ENCODE peak calls at places on chromosomes 4 and X, in eight cellular contexts. E is testis, P is ovary, X is keratinocyte, L is cardiac muscle cell, O is thyroid gland, B is left ventricle myocardium inferior, F is colonic mucosa. D is an unnamed sample.

GRCh38 chrX:24294619-24295018 is 19.2 kb downstream of the SUPT20HL2 start:
- DNase-seq in E (peak), F (no peak), P (peak), O (no peak), X (no peak), B (no peak), L (peak), D (peak)

GRCh38 chrX:132216806-132217202 is 2.4 kb downstream of the RAP2C start:
- DNase-seq in F (no peak), E (no peak), X (no peak), L (no peak), B (no peak), O (no peak), P (no peak), D (no peak)

GRCh38 chr4:107349266-107349665 is 313.2 kb upstream of the DKK2 start:
- DNase-seq in E (no peak), X (no peak), P (no peak), F (no peak), B (no peak), O (no peak), L (peak), D (no peak)

GRCh38 chrX:23854122-23854521 is 53.6 kb downstream of the APOO start:
- DNase-seq in P (no peak), E (no peak), X (no peak), F (no peak), O (no peak), L (no peak), B (no peak), D (no peak)

GRCh38 chrX:29024813-29025342 is 437.6 kb downstream of the IL1RAPL1 start:
- DNase-seq in P (no peak), O (no peak), F (no peak), E (no peak), X (peak), B (no peak), L (no peak), D (no peak)

GRCh38 chr4:7161721-7162214 is 30.6 kb upstream of the SORCS2 start:
- DNase-seq in F (peak), P (peak), L (no peak), X (no peak), O (peak), E (peak), B (no peak), D (peak)

GRCh38 chrX:150052226-150052625 is 113.9 kb upstream of the EOLA2 start:
- DNase-seq in O (no peak), P (no peak), E (no peak), B (no peak), X (no peak), F (no peak), L (no peak), D (no peak)

GRCh38 chr4:111128327-111128726 is 505.4 kb upstream of the PITX2 start:
- DNase-seq in O (no peak), X (no peak), P (no peak), L (no peak), F (no peak), B (no peak), E (no peak), D (no peak)

GRCh38 chr4:37601527-37601926 is 84.6 kb downstream of the RELL1 start:
- DNase-seq in B (no peak), E (peak), O (no peak), F (peak), P (no peak), X (no peak), L (no peak), D (no peak)

GRCh38 chr4:127120706-127121105 is 512.1 kb upstream of the INTU start:
- DNase-seq in E (no peak), B (no peak), O (no peak), L (no peak), X (no peak), F (no peak), P (no peak), D (no peak)

GRCh38 chrX:55450259-55450658 is 1.7 kb upstream of the MAGEH1 start:
- DNase-seq in F (no peak), O (peak), B (no peak), L (peak), E (peak), X (no peak), P (no peak), D (peak)

GRCh38 chrX:3006500-3006899 is at the start of gene ARSH:
- DNase-seq in O (no peak), F (no peak), E (no peak), X (no peak), L (no peak), P (no peak), B (no peak), D (no peak)

GRCh38 chrX:70289168-70289792 is 447 bp downstream of the PDZD11 start:
- DNase-seq in E (no peak), P (no peak), B (no peak), L (no peak), O (no peak), F (no peak), X (no peak), D (no peak)

GRCh38 chr4:175703956-175704600 is 108.0 kb downstream of the GPM6A start:
- DNase-seq in O (no peak), P (no peak), L (no peak), E (no peak), F (no peak), X (no peak), B (no peak), D (no peak)

GRCh38 chr4:71198958-71199357 is 139.9 kb upstream of the SLC4A4 start:
- DNase-seq in O (no peak), E (no peak), F (peak), B (no peak), X (no peak), P (no peak), L (no peak), D (no peak)

GRCh38 chr4:14772388-14772787 is 229.9 kb upstream of the CPEB2 start:
- DNase-seq in L (no peak), B (no peak), E (no peak), F (no peak), O (no peak), X (no peak), P (no peak), D (no peak)

GRCh38 chrX:141220342-141221008 is 21.8 kb downstream of the SPANXC start:
- DNase-seq in L (no peak), X (no peak), B (no peak), O (no peak), P (no peak), E (no peak), F (no peak), D (no peak)

GRCh38 chr4:139188648-139189416 is 11.8 kb upstream of the ELF2 start:
- DNase-seq in L (no peak), P (no peak), O (no peak), F (no peak), B (no peak), E (no peak), X (no peak), D (peak)

GRCh38 chr4:55355555-55355954 is 9.5 kb downstream of the SRD5A3 start:
- DNase-seq in E (no peak), B (no peak), L (no peak), O (no peak), P (no peak), X (peak), F (no peak), D (no peak)

GRCh38 chrX:101410461-101410860 is 2.4 kb downstream of the HNRNPH2 start:
- DNase-seq in O (no peak), F (no peak), L (no peak), P (no peak), E (no peak), B (no peak), X (no peak), D (no peak)

GRCh38 chr4:131644619-131645018 is 1504.5 kb upstream of the PCDH10 start:
- DNase-seq in O (no peak), E (peak), P (no peak), X (peak), L (peak), F (no peak), B (no peak), D (peak)

GRCh38 chrX:108348525-108348924 is 89.7 kb downstream of the COL4A6 start:
- DNase-seq in P (no peak), O (no peak), E (no peak), F (no peak), L (no peak), B (no peak), X (no peak), D (no peak)

GRCh38 chrX:115372026-115372610 is 82.6 kb downstream of the LUZP4 start:
- DNase-seq in X (no peak), O (no peak), L (peak), P (no peak), E (no peak), B (no peak), F (no peak), D (peak)

GRCh38 chr4:77418333-77418732 is 187.3 kb upstream of the CXCL13 start:
- DNase-seq in F (no peak), X (no peak), E (peak), O (peak), B (no peak), P (no peak), L (no peak), D (peak)

GRCh38 chrX:49053223-49054072 is 5.4 kb upstream of the CCDC120 start:
- DNase-seq in X (no peak), P (peak), F (no peak), O (peak), B (peak), E (peak), L (peak), D (peak)

GRCh38 chrX:108397627-108398392 is 40.4 kb downstream of the COL4A6 start:
- DNase-seq in L (no peak), P (no peak), B (no peak), E (no peak), X (no peak), O (no peak), F (no peak), D (no peak)

GRCh38 chr4:38531126-38531737 is 132.8 kb upstream of the KLF3 start:
- DNase-seq in O (peak), P (no peak), X (no peak), B (no peak), E (no peak), F (no peak), L (peak), D (no peak)

GRCh38 chr4:177386416-177386815 is 55.8 kb downstream of the AGA start:
- DNase-seq in O (no peak), B (no peak), E (no peak), F (no peak), L (no peak), X (no peak), P (no peak), D (no peak)

GRCh38 chrX:27085346-27085745 is 377.8 kb downstream of the PPP4R3C start:
- DNase-seq in L (no peak), F (no peak), B (no peak), X (no peak), E (no peak), O (no peak), P (no peak), D (no peak)

GRCh38 chrX:142249721-142250120 is 44.6 kb upstream of the MAGEC2 start:
- DNase-seq in B (no peak), F (no peak), E (no peak), O (no peak), P (no peak), X (peak), L (no peak), D (no peak)

GRCh38 chrX:21940356-21940829 is at the start of gene SMS:
- DNase-seq in E (peak), F (peak), L (peak), P (peak), X (no peak), B (peak), O (peak), D (peak)

GRCh38 chrX:68692651-68693050 is 45.2 kb downstream of the STARD8 start:
- DNase-seq in B (no peak), F (no peak), E (no peak), O (no peak), X (no peak), P (no peak), L (no peak), D (no peak)

GRCh38 chrX:1165535-1166196 is 46.8 kb downstream of the CRLF2 start:
- DNase-seq in B (no peak), P (no peak), X (no peak), O (no peak), L (peak), F (no peak), E (no peak), D (peak)

GRCh38 chr4:181524455-181524854 is 718.7 kb upstream of the TENM3 start:
- DNase-seq in F (no peak), P (no peak), E (no peak), X (no peak), B (no peak), L (no peak), O (no peak), D (no peak)

GRCh38 chr4:172055046-172055445 is 241.8 kb downstream of the GALNTL6 start:
- DNase-seq in X (no peak), F (no peak), L (no peak), P (no peak), O (no peak), B (no peak), E (no peak), D (no peak)

GRCh38 chr4:145843651-145844050 is 95.0 kb downstream of the ZNF827 start:
- DNase-seq in B (no peak), X (no peak), L (no peak), F (no peak), E (no peak), O (no peak), P (no peak), D (no peak)

GRCh38 chr4:169250796-169251195 is 20.0 kb downstream of the SH3RF1 start:
- DNase-seq in B (no peak), O (no peak), L (no peak), E (no peak), F (no peak), P (no peak), X (no peak), D (no peak)

GRCh38 chr4:168837922-168838321 is 172.1 kb downstream of the CBR4 start:
- DNase-seq in E (no peak), L (no peak), F (no peak), B (no peak), X (no peak), O (no peak), P (no peak), D (no peak)

GRCh38 chrX:132001127-132001526 is 22.0 kb upstream of the STK26 start:
- DNase-seq in O (no peak), B (no peak), X (peak), P (no peak), F (no peak), E (no peak), L (no peak), D (no peak)

GRCh38 chrX:42930951-42931350 is 153.0 kb upstream of the PPP1R2C start:
- DNase-seq in O (no peak), P (no peak), F (no peak), E (no peak), B (no peak), L (no peak), X (no peak), D (no peak)

DNA sequence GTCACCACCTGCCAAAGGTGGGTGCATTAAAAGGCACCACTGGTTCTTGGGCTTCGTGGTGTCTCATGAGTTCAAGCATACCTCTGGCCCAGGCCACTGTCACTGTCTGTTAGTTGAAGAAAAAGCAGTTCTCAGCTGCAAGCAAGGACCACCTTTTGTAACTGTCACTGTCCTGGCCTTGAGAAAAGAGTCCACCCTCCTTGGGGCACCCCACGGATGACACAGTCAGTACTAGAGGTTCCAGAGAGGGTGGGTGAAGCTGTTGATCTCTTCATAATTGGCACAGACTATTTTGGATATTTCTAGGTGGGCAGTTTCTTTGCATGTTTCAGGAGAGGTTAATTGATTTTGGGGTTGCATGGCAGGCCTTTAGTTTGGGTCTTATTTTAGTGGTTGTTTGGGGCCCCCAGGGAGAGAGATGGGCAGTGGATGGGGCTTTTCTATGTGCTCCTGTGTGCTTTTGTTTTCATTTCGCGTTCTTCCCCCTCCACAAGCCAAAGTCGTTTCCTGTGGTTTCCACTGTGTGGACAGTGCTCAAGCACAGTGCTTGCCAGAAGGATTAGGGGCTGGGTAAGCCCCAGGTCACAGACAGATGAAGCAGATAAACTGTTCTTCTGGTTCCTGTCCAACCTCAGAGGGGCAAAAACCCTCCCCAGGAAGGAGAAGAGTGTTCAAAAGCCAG is 156.2 kb upstream of the PPP1R2C start:
- DNase-seq in B (no peak), E (no peak), P (no peak), F (peak), L (no peak), O (no peak), X (no peak), D (no peak)
- TF ChIP-seq CTCF in B (no peak), E (no peak), P (no peak), F (no peak), L (no peak), O (no peak), X (no peak), D (no peak)

GRCh38 chr4:129822708-129823504 is 727.0 kb downstream of the C4orf33 start:
- DNase-seq in P (no peak), F (no peak), L (peak), X (no peak), E (peak), O (no peak), B (peak), D (peak)

GRCh38 chr4:129821073-129821472 is 725.1 kb downstream of the C4orf33 start:
- DNase-seq in L (no peak), B (no peak), F (no peak), P (no peak), X (no peak), E (no peak), O (no peak), D (no peak)

DNA sequence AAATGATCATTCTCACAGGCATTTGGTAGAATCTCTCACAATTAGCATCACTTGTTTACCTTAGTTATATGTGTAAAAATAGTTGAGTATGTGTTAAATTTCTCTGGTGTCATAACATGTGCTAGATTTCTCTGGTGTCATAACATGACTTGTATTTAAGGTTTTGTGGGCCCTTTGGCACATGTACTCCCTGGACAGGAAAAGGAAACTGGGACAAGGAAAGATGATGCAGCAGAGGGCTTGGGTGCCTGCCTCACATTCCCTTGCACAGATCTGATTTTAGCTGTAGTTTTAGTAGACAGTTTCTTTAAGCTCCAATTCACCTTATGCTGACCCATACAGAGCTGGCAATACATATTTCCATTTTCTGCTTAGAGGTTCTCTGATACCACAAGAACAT is 726.0 kb downstream of the C4orf33 start:
- DNase-seq in F (no peak), O (no peak), P (no peak), E (no peak), X (no peak), B (no peak), L (no peak), D (no peak)
- H3K27ac ChIP-seq in F (no peak), O (no peak), P (no peak), E (no peak), X (no peak), B (no peak), L (no peak), D (no peak)

DNA sequence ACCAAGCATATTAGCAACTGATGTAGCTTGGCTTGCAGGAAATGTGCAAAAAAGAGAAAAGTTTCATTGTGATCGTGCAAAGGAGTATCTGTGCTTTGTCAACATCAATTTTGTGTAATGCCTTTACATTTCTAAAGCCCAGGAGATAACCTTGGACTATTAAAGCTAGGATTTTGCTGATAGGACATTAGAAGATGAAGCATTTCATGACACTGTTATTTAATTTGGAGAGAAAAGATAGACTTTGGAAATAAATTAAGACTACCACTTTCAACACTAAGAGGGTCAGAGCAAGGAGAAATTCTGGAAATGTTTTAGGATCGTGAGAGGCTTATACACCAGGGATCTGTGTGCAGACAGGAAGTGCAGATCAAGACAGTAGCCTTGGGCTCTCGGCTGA is 120.6 kb upstream of the MID1 start:
- DNase-seq in F (no peak), L (no peak), X (no peak), E (no peak), B (no peak), P (no peak), O (no peak), D (no peak)
- H3K4me3 ChIP-seq in F (no peak), L (no peak), X (no peak), E (no peak), B (no peak), P (no peak), O (no peak), D (no peak)

DNA sequence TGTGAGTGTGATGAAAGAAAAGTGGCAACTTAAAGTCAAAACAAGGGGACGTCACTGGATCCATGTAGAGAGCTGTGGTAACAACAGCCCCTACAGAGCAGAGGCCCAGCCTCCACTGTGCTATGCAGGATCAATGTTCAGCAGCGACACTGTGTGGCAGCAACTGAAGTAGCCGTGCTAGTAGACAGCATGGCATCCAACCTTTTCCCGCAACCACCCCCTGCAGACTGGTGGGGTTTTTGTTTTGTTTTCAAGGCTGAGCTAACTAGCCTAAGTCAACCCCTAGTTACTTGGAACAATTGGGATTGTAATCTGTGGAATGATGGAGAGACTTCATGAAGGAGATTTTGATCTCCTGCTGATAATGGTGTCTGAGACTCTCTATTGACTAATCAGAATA is 44.4 kb upstream of the PPARGC1A start:
- DNase-seq in P (no peak), X (no peak), B (no peak), L (no peak), O (no peak), F (no peak), E (no peak), D (peak)
- TF ChIP-seq CTCF in P (no peak), X (peak), B (no peak), L (no peak), O (no peak), F (no peak), E (no peak), D (peak)

GRCh38 chr4:80007745-80008149 is 65.3 kb downstream of the ANTXR2 start:
- DNase-seq in O (no peak), L (no peak), P (no peak), E (no peak), X (no peak), B (no peak), F (no peak), D (no peak)

GRCh38 chr4:80006935-80007744 is 65.9 kb downstream of the ANTXR2 start:
- DNase-seq in X (no peak), B (no peak), P (no peak), O (no peak), E (no peak), L (no peak), F (no peak), D (no peak)

GRCh38 chr4:80004319-80004718 is 68.7 kb downstream of the ANTXR2 start:
- DNase-seq in L (no peak), P (no peak), B (no peak), E (no peak), O (no peak), X (no peak), F (no peak), D (no peak)

GRCh38 chr4:80008351-80008750 is 64.7 kb downstream of the ANTXR2 start:
- DNase-seq in O (no peak), F (no peak), X (no peak), E (no peak), L (no peak), B (no peak), P (no peak), D (no peak)

GRCh38 chr4:80005863-80006262 is 67.2 kb downstream of the ANTXR2 start:
- DNase-seq in F (no peak), P (no peak), E (no peak), B (no peak), X (peak), O (no peak), L (no peak), D (no peak)
- H3K27ac ChIP-seq in F (no peak), P (no peak), E (no peak), B (no peak), X (peak), O (no peak), L (peak), D (no peak)

GRCh38 chrX:46034868-46035267 is 510.4 kb downstream of the ZNF674 start:
- DNase-seq in B (no peak), L (no peak), E (no peak), X (no peak), F (no peak), O (no peak), P (no peak), D (no peak)
- H3K4me3 ChIP-seq in B (no peak), L (no peak), E (no peak), X (no peak), F (no peak), O (no peak), P (no peak), D (no peak)

GRCh38 chr4:90292438-90292837 is 165.2 kb downstream of the CCSER1 start:
- DNase-seq in L (no peak), E (no peak), O (no peak), X (no peak), F (no peak), P (no peak), B (no peak), D (no peak)
- TF ChIP-seq CTCF in L (no peak), E (no peak), O (no peak), X (no peak), F (no peak), P (no peak), B (no peak), D (no peak)

GRCh38 chr4:140257461-140258305 is 103.7 kb upstream of the MAML3 start:
- DNase-seq in O (peak), E (no peak), P (no peak), B (no peak), L (no peak), F (no peak), X (no peak), D (no peak)
- H3K27ac ChIP-seq in O (no peak), E (no peak), P (no peak), B (peak), L (peak), F (no peak), X (no peak), D (no peak)